ENCODE peak calls at places on chromosomes 7 and 10, in seven cellular contexts. One of them, this sample, is unnamed.

GRCh38 chr10:97038688-97039087 is 147.1 kb downstream of the SLIT1 start:
- DNase-seq in IMR-90: no peak
- DNase-seq in fibroblast of villous mesenchyme: no peak
- DNase-seq in fibroblast of lung: no peak
- DNase-seq in Panc1: no peak
- DNase-seq in cardiac fibroblast: no peak
- DNase-seq in epithelial cell of esophagus: no peak
- DNase-seq in this sample: no peak

GRCh38 chr10:97127960-97128850 is 57.6 kb downstream of the SLIT1 start:
- DNase-seq in IMR-90: no peak
- DNase-seq in fibroblast of villous mesenchyme: no peak
- DNase-seq in fibroblast of lung: no peak
- DNase-seq in Panc1: no peak
- DNase-seq in cardiac fibroblast: no peak
- DNase-seq in epithelial cell of esophagus: no peak
- DNase-seq in this sample: no peak

GRCh38 chr10:48459270-48460147 is 145.4 kb downstream of the ARHGAP22 start:
- DNase-seq in IMR-90: no peak
- DNase-seq in fibroblast of villous mesenchyme: no peak
- DNase-seq in fibroblast of lung: no peak
- DNase-seq in Panc1: no peak
- DNase-seq in cardiac fibroblast: no peak
- DNase-seq in epithelial cell of esophagus: no peak
- DNase-seq in this sample: no peak

GRCh38 chr7:5237286-5237685 is 45.5 kb upstream of the SLC29A4 start:
- DNase-seq in IMR-90: peak
- DNase-seq in fibroblast of villous mesenchyme: peak
- DNase-seq in fibroblast of lung: peak
- DNase-seq in Panc1: no peak
- DNase-seq in cardiac fibroblast: peak
- DNase-seq in epithelial cell of esophagus: peak
- DNase-seq in this sample: peak

GRCh38 chr10:57979466-57979865 is 288.2 kb downstream of the IPMK start:
- DNase-seq in IMR-90: no peak
- DNase-seq in fibroblast of villous mesenchyme: peak
- DNase-seq in fibroblast of lung: peak
- DNase-seq in Panc1: no peak
- DNase-seq in cardiac fibroblast: peak
- DNase-seq in epithelial cell of esophagus: no peak
- DNase-seq in this sample: peak

GRCh38 chr10:78899996-78900714 is 168.6 kb upstream of the ZMIZ1 start:
- DNase-seq in IMR-90: no peak
- DNase-seq in fibroblast of villous mesenchyme: no peak
- DNase-seq in fibroblast of lung: no peak
- DNase-seq in Panc1: no peak
- DNase-seq in cardiac fibroblast: peak
- DNase-seq in epithelial cell of esophagus: no peak
- DNase-seq in this sample: no peak

GRCh38 chr10:58967551-58968418 is 208.7 kb upstream of the PHYHIPL start:
- DNase-seq in IMR-90: no peak
- DNase-seq in fibroblast of villous mesenchyme: no peak
- DNase-seq in fibroblast of lung: peak
- DNase-seq in Panc1: no peak
- DNase-seq in cardiac fibroblast: no peak
- DNase-seq in epithelial cell of esophagus: peak
- DNase-seq in this sample: no peak

GRCh38 chr7:131859162-131859821 is 302.9 kb upstream of the PODXL start:
- DNase-seq in IMR-90: peak
- DNase-seq in fibroblast of villous mesenchyme: peak
- DNase-seq in fibroblast of lung: peak
- DNase-seq in Panc1: peak
- DNase-seq in cardiac fibroblast: peak
- DNase-seq in epithelial cell of esophagus: peak
- DNase-seq in this sample: peak

GRCh38 chr10:126235091-126235978 is 152.9 kb downstream of the ADAM12 start:
- DNase-seq in IMR-90: no peak
- DNase-seq in fibroblast of villous mesenchyme: no peak
- DNase-seq in fibroblast of lung: no peak
- DNase-seq in Panc1: no peak
- DNase-seq in cardiac fibroblast: no peak
- DNase-seq in epithelial cell of esophagus: no peak
- DNase-seq in this sample: no peak

GRCh38 chr7:94823952-94824351 is 83.4 kb upstream of the PPP1R9A start:
- DNase-seq in IMR-90: peak
- DNase-seq in fibroblast of villous mesenchyme: peak
- DNase-seq in fibroblast of lung: peak
- DNase-seq in Panc1: peak
- DNase-seq in cardiac fibroblast: peak
- DNase-seq in epithelial cell of esophagus: peak
- DNase-seq in this sample: peak

GRCh38 chr10:3389093-3389492 is 216.5 kb upstream of the PITRM1 start:
- DNase-seq in IMR-90: no peak
- DNase-seq in fibroblast of villous mesenchyme: peak
- DNase-seq in fibroblast of lung: no peak
- DNase-seq in Panc1: no peak
- DNase-seq in cardiac fibroblast: peak
- DNase-seq in epithelial cell of esophagus: no peak
- DNase-seq in this sample: peak

GRCh38 chr10:132023092-132023811 is 41.5 kb upstream of the BNIP3 start:
- DNase-seq in IMR-90: peak
- DNase-seq in fibroblast of villous mesenchyme: peak
- DNase-seq in fibroblast of lung: peak
- DNase-seq in Panc1: peak
- DNase-seq in cardiac fibroblast: peak
- DNase-seq in epithelial cell of esophagus: peak
- DNase-seq in this sample: peak

GRCh38 chr10:124076334-124076733 is 17.1 kb downstream of the CHST15 start:
- DNase-seq in IMR-90: no peak
- DNase-seq in fibroblast of villous mesenchyme: no peak
- DNase-seq in fibroblast of lung: no peak
- DNase-seq in Panc1: no peak
- DNase-seq in cardiac fibroblast: no peak
- DNase-seq in epithelial cell of esophagus: no peak
- DNase-seq in this sample: no peak

GRCh38 chr7:54080971-54081370 is 461.2 kb upstream of the VSTM2A start:
- DNase-seq in IMR-90: no peak
- DNase-seq in fibroblast of villous mesenchyme: no peak
- DNase-seq in fibroblast of lung: no peak
- DNase-seq in Panc1: no peak
- DNase-seq in cardiac fibroblast: no peak
- DNase-seq in epithelial cell of esophagus: no peak
- DNase-seq in this sample: no peak

GRCh38 chr7:25804154-25804553 is 347.8 kb upstream of the NFE2L3 start:
- DNase-seq in IMR-90: no peak
- DNase-seq in fibroblast of villous mesenchyme: no peak
- DNase-seq in fibroblast of lung: no peak
- DNase-seq in Panc1: no peak
- DNase-seq in cardiac fibroblast: no peak
- DNase-seq in epithelial cell of esophagus: peak
- DNase-seq in this sample: no peak

GRCh38 chr7:151847681-151848081 is 29.2 kb downstream of the PRKAG2 start:
- DNase-seq in IMR-90: no peak
- DNase-seq in fibroblast of villous mesenchyme: no peak
- DNase-seq in fibroblast of lung: peak
- DNase-seq in Panc1: no peak
- DNase-seq in cardiac fibroblast: no peak
- DNase-seq in epithelial cell of esophagus: peak
- DNase-seq in this sample: no peak

GRCh38 chr10:28503114-28503513 is 29.8 kb upstream of the WAC start:
- DNase-seq in IMR-90: no peak
- DNase-seq in fibroblast of villous mesenchyme: no peak
- DNase-seq in fibroblast of lung: peak
- DNase-seq in Panc1: no peak
- DNase-seq in cardiac fibroblast: peak
- DNase-seq in epithelial cell of esophagus: peak
- DNase-seq in this sample: no peak

GRCh38 chr7:48611993-48612392 is 312.4 kb upstream of the CDC14C start:
- DNase-seq in IMR-90: no peak
- DNase-seq in fibroblast of villous mesenchyme: no peak
- DNase-seq in fibroblast of lung: peak
- DNase-seq in Panc1: no peak
- DNase-seq in cardiac fibroblast: no peak
- DNase-seq in epithelial cell of esophagus: peak
- DNase-seq in this sample: no peak

GRCh38 chr10:59124187-59124586 is 52.3 kb upstream of the PHYHIPL start:
- DNase-seq in IMR-90: no peak
- DNase-seq in fibroblast of villous mesenchyme: no peak
- DNase-seq in fibroblast of lung: no peak
- DNase-seq in Panc1: no peak
- DNase-seq in cardiac fibroblast: no peak
- DNase-seq in epithelial cell of esophagus: no peak
- DNase-seq in this sample: no peak

GRCh38 chr10:43131256-43131655 is 7.0 kb upstream of the CSGALNACT2 start:
- DNase-seq in IMR-90: no peak
- DNase-seq in fibroblast of villous mesenchyme: no peak
- DNase-seq in fibroblast of lung: no peak
- DNase-seq in Panc1: no peak
- DNase-seq in cardiac fibroblast: no peak
- DNase-seq in epithelial cell of esophagus: no peak
- DNase-seq in this sample: no peak

GRCh38 chr7:107659666-107660065 is 962 bp upstream of the SLC26A4 start:
- DNase-seq in IMR-90: peak
- DNase-seq in fibroblast of villous mesenchyme: peak
- DNase-seq in fibroblast of lung: peak
- DNase-seq in Panc1: peak
- DNase-seq in cardiac fibroblast: peak
- DNase-seq in epithelial cell of esophagus: peak
- DNase-seq in this sample: peak

GRCh38 chr7:68409851-68410250 is 1188.4 kb upstream of the AUTS2 start:
- DNase-seq in IMR-90: no peak
- DNase-seq in fibroblast of villous mesenchyme: no peak
- DNase-seq in fibroblast of lung: no peak
- DNase-seq in Panc1: no peak
- DNase-seq in cardiac fibroblast: no peak
- DNase-seq in epithelial cell of esophagus: no peak
- DNase-seq in this sample: no peak

DNA sequence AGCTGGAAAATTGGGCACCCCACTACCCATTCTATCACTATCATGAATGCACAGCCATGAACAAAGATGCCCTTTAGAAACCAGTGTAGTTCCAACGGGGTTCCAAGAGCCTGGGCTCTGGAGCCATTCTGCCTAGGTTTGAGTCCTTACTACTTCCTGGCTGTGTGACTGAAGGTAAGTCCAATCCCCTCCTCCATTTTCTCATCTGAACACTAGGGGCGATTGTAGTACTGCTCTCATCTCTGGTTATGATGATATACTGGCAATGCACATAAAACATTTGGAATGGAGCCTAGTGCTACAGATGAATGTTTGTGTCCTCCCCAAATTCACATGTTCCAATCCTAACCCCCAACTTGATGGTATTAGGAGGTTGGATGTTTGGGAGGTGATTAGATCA is 28.1 kb upstream of the CDH23 start:
- DNase-seq in IMR-90: no peak
- DNase-seq in fibroblast of villous mesenchyme: no peak
- DNase-seq in fibroblast of lung: no peak
- DNase-seq in Panc1: no peak
- DNase-seq in cardiac fibroblast: no peak
- DNase-seq in epithelial cell of esophagus: no peak
- DNase-seq in this sample: no peak
- TF ChIP-seq CTCF in IMR-90: no peak
- TF ChIP-seq CTCF in fibroblast of villous mesenchyme: no peak
- TF ChIP-seq CTCF in fibroblast of lung: no peak
- TF ChIP-seq CTCF in Panc1: no peak
- TF ChIP-seq CTCF in cardiac fibroblast: no peak
- TF ChIP-seq CTCF in epithelial cell of esophagus: no peak
- TF ChIP-seq CTCF in this sample: no peak

GRCh38 chr10:1241322-1241890 is 185.2 kb downstream of the WDR37 start:
- DNase-seq in IMR-90: no peak
- DNase-seq in fibroblast of villous mesenchyme: no peak
- DNase-seq in fibroblast of lung: no peak
- DNase-seq in Panc1: no peak
- DNase-seq in cardiac fibroblast: no peak
- DNase-seq in epithelial cell of esophagus: no peak
- DNase-seq in this sample: no peak

GRCh38 chr10:1243486-1244182 is 187.4 kb downstream of the WDR37 start:
- DNase-seq in IMR-90: no peak
- DNase-seq in fibroblast of villous mesenchyme: no peak
- DNase-seq in fibroblast of lung: no peak
- DNase-seq in Panc1: no peak
- DNase-seq in cardiac fibroblast: no peak
- DNase-seq in epithelial cell of esophagus: no peak
- DNase-seq in this sample: no peak

GRCh38 chr10:1242975-1243374 is 186.8 kb downstream of the WDR37 start:
- DNase-seq in IMR-90: no peak
- DNase-seq in fibroblast of villous mesenchyme: no peak
- DNase-seq in fibroblast of lung: no peak
- DNase-seq in Panc1: no peak
- DNase-seq in cardiac fibroblast: no peak
- DNase-seq in epithelial cell of esophagus: no peak
- DNase-seq in this sample: no peak

GRCh38 chr10:1241973-1242935 is 186.1 kb downstream of the WDR37 start:
- DNase-seq in IMR-90: no peak
- DNase-seq in fibroblast of villous mesenchyme: no peak
- DNase-seq in fibroblast of lung: no peak
- DNase-seq in Panc1: no peak
- DNase-seq in cardiac fibroblast: no peak
- DNase-seq in epithelial cell of esophagus: no peak
- DNase-seq in this sample: no peak

GRCh38 chr10:1240341-1240775 is 184.2 kb downstream of the WDR37 start:
- DNase-seq in IMR-90: no peak
- DNase-seq in fibroblast of villous mesenchyme: no peak
- DNase-seq in fibroblast of lung: no peak
- DNase-seq in Panc1: no peak
- DNase-seq in cardiac fibroblast: no peak
- DNase-seq in epithelial cell of esophagus: no peak
- DNase-seq in this sample: no peak
- H3K4me3 ChIP-seq in IMR-90: no peak
- H3K4me3 ChIP-seq in fibroblast of villous mesenchyme: no peak
- H3K4me3 ChIP-seq in fibroblast of lung: no peak
- H3K4me3 ChIP-seq in Panc1: no peak
- H3K4me3 ChIP-seq in cardiac fibroblast: no peak
- H3K4me3 ChIP-seq in epithelial cell of esophagus: no peak
- H3K4me3 ChIP-seq in this sample: no peak

DNA sequence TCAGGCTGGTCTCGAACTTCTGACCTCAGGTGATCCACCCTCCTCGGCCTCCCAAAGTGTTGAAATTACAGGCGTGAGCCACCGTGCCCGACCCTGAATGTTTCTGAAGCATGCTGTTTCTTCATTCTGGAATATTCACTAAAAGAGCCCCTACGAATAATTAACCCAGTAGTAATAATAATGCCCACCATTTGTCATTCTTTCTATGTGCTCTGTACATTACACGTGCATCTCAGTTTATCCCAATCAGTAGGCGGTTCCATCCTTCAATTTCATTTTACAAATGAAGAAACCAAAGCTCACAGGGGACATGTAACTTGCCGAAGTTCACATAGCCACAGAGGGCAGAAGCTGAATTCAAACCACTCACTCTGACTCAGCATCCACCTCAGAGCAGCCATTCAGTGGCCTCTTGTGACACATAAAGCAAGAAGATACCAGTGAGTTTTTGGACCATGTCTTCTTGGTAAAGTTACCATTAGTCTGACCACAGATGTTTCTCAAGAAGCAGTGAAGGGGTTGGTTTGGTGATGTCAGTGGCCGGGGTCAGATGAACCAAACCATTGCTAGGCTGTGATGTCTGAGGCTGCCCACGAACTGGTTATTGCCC is 71.9 kb upstream of the DUSP5 start:
- DNase-seq in IMR-90: peak
- DNase-seq in fibroblast of villous mesenchyme: no peak
- DNase-seq in fibroblast of lung: peak
- DNase-seq in Panc1: no peak
- DNase-seq in cardiac fibroblast: peak
- DNase-seq in epithelial cell of esophagus: peak
- DNase-seq in this sample: peak
- TF ChIP-seq CTCF in IMR-90: no peak
- TF ChIP-seq CTCF in fibroblast of villous mesenchyme: no peak
- TF ChIP-seq CTCF in fibroblast of lung: no peak
- TF ChIP-seq CTCF in Panc1: no peak
- TF ChIP-seq CTCF in cardiac fibroblast: no peak
- TF ChIP-seq CTCF in epithelial cell of esophagus: no peak
- TF ChIP-seq CTCF in this sample: no peak

GRCh38 chr10:112532053-112532658 is 85.1 kb downstream of the VTI1A start:
- DNase-seq in IMR-90: peak
- DNase-seq in fibroblast of villous mesenchyme: peak
- DNase-seq in fibroblast of lung: no peak
- DNase-seq in Panc1: no peak
- DNase-seq in cardiac fibroblast: no peak
- DNase-seq in epithelial cell of esophagus: no peak
- DNase-seq in this sample: no peak
- H3K4me3 ChIP-seq in IMR-90: peak
- H3K4me3 ChIP-seq in fibroblast of villous mesenchyme: peak
- H3K4me3 ChIP-seq in fibroblast of lung: peak
- H3K4me3 ChIP-seq in Panc1: peak
- H3K4me3 ChIP-seq in cardiac fibroblast: no peak
- H3K4me3 ChIP-seq in epithelial cell of esophagus: no peak
- H3K4me3 ChIP-seq in this sample: no peak

This sample was measured in fibroblast of pulmonary artery.